ENCODE peak calls at places on chromosomes 2 and 18, in nine cellular contexts. One of them, this sample, is unnamed.

GRCh38 chr2:178473373-178473772 is 5.0 kb downstream of the FKBP7 start:
- DNase-seq in activated CD4-positive, alpha-beta T cell treated with anti-CD3 and anti-CD28 coated beads for 48 hours: no peak
- DNase-seq in stimulated activated CD8-positive, alpha-beta memory T cell treated with anti-CD3 and anti-CD28 coated beads, Interleukin-7, amount 100 ng/mL, for 48 hours: no peak
- DNase-seq in epithelial cell of esophagus: no peak
- DNase-seq in HEK293T: no peak
- DNase-seq in IMR-90: no peak
- DNase-seq in HT-29: no peak
- DNase-seq in stimulated activated CD4-positive, alpha-beta T cell treated with anti-CD3 and anti-CD28 coated beads, Interleukin-15, amount 100 ng/mL, for 48 hours: no peak
- DNase-seq in HuH-7: no peak
- DNase-seq in this sample: no peak

GRCh38 chr2:143161982-143162837 is 33.0 kb downstream of the ARHGAP15 start:
- DNase-seq in HuH-7: peak
- DNase-seq in stimulated activated CD8-positive, alpha-beta memory T cell treated with anti-CD3 and anti-CD28 coated beads, Interleukin-7, amount 100 ng/mL, for 48 hours: no peak
- DNase-seq in HEK293T: peak
- DNase-seq in IMR-90: peak
- DNase-seq in stimulated activated CD4-positive, alpha-beta T cell treated with anti-CD3 and anti-CD28 coated beads, Interleukin-15, amount 100 ng/mL, for 48 hours: peak
- DNase-seq in HT-29: peak
- DNase-seq in activated CD4-positive, alpha-beta T cell treated with anti-CD3 and anti-CD28 coated beads for 48 hours: peak
- DNase-seq in epithelial cell of esophagus: peak
- DNase-seq in this sample: peak

GRCh38 chr2:39948016-39948719 is 169.1 kb upstream of the THUMPD2 start:
- DNase-seq in activated CD4-positive, alpha-beta T cell treated with anti-CD3 and anti-CD28 coated beads for 48 hours: no peak
- DNase-seq in stimulated activated CD4-positive, alpha-beta T cell treated with anti-CD3 and anti-CD28 coated beads, Interleukin-15, amount 100 ng/mL, for 48 hours: no peak
- DNase-seq in HT-29: no peak
- DNase-seq in HuH-7: no peak
- DNase-seq in IMR-90: peak
- DNase-seq in stimulated activated CD8-positive, alpha-beta memory T cell treated with anti-CD3 and anti-CD28 coated beads, Interleukin-7, amount 100 ng/mL, for 48 hours: no peak
- DNase-seq in HEK293T: no peak
- DNase-seq in epithelial cell of esophagus: no peak
- DNase-seq in this sample: peak

GRCh38 chr2:3580449-3580848 is 5.4 kb downstream of the RPS7 start:
- DNase-seq in epithelial cell of esophagus: no peak
- DNase-seq in IMR-90: no peak
- DNase-seq in activated CD4-positive, alpha-beta T cell treated with anti-CD3 and anti-CD28 coated beads for 48 hours: no peak
- DNase-seq in stimulated activated CD4-positive, alpha-beta T cell treated with anti-CD3 and anti-CD28 coated beads, Interleukin-15, amount 100 ng/mL, for 48 hours: no peak
- DNase-seq in HEK293T: no peak
- DNase-seq in HT-29: no peak
- DNase-seq in HuH-7: no peak
- DNase-seq in stimulated activated CD8-positive, alpha-beta memory T cell treated with anti-CD3 and anti-CD28 coated beads, Interleukin-7, amount 100 ng/mL, for 48 hours: no peak
- DNase-seq in this sample: no peak

GRCh38 chr2:83991992-83992391 is 467.1 kb downstream of the SUCLG1 start:
- DNase-seq in activated CD4-positive, alpha-beta T cell treated with anti-CD3 and anti-CD28 coated beads for 48 hours: no peak
- DNase-seq in IMR-90: no peak
- DNase-seq in HuH-7: no peak
- DNase-seq in stimulated activated CD4-positive, alpha-beta T cell treated with anti-CD3 and anti-CD28 coated beads, Interleukin-15, amount 100 ng/mL, for 48 hours: no peak
- DNase-seq in HT-29: no peak
- DNase-seq in stimulated activated CD8-positive, alpha-beta memory T cell treated with anti-CD3 and anti-CD28 coated beads, Interleukin-7, amount 100 ng/mL, for 48 hours: no peak
- DNase-seq in HEK293T: no peak
- DNase-seq in epithelial cell of esophagus: peak
- DNase-seq in this sample: no peak

GRCh38 chr2:43473767-43474166 is 122.1 kb downstream of the THADA start:
- DNase-seq in IMR-90: no peak
- DNase-seq in stimulated activated CD8-positive, alpha-beta memory T cell treated with anti-CD3 and anti-CD28 coated beads, Interleukin-7, amount 100 ng/mL, for 48 hours: no peak
- DNase-seq in HuH-7: no peak
- DNase-seq in HEK293T: no peak
- DNase-seq in HT-29: no peak
- DNase-seq in epithelial cell of esophagus: no peak
- DNase-seq in activated CD4-positive, alpha-beta T cell treated with anti-CD3 and anti-CD28 coated beads for 48 hours: no peak
- DNase-seq in stimulated activated CD4-positive, alpha-beta T cell treated with anti-CD3 and anti-CD28 coated beads, Interleukin-15, amount 100 ng/mL, for 48 hours: no peak
- DNase-seq in this sample: no peak

GRCh38 chr18:62030091-62030985 is 137.5 kb upstream of the RNF152 start:
- DNase-seq in stimulated activated CD8-positive, alpha-beta memory T cell treated with anti-CD3 and anti-CD28 coated beads, Interleukin-7, amount 100 ng/mL, for 48 hours: no peak
- DNase-seq in epithelial cell of esophagus: no peak
- DNase-seq in activated CD4-positive, alpha-beta T cell treated with anti-CD3 and anti-CD28 coated beads for 48 hours: no peak
- DNase-seq in IMR-90: no peak
- DNase-seq in stimulated activated CD4-positive, alpha-beta T cell treated with anti-CD3 and anti-CD28 coated beads, Interleukin-15, amount 100 ng/mL, for 48 hours: no peak
- DNase-seq in HT-29: no peak
- DNase-seq in HuH-7: no peak
- DNase-seq in HEK293T: no peak
- DNase-seq in this sample: peak

GRCh38 chr2:157067562-157067961 is 189.9 kb upstream of the GALNT5 start:
- DNase-seq in stimulated activated CD4-positive, alpha-beta T cell treated with anti-CD3 and anti-CD28 coated beads, Interleukin-15, amount 100 ng/mL, for 48 hours: no peak
- DNase-seq in epithelial cell of esophagus: no peak
- DNase-seq in HEK293T: no peak
- DNase-seq in HT-29: no peak
- DNase-seq in IMR-90: no peak
- DNase-seq in stimulated activated CD8-positive, alpha-beta memory T cell treated with anti-CD3 and anti-CD28 coated beads, Interleukin-7, amount 100 ng/mL, for 48 hours: no peak
- DNase-seq in activated CD4-positive, alpha-beta T cell treated with anti-CD3 and anti-CD28 coated beads for 48 hours: no peak
- DNase-seq in HuH-7: no peak
- DNase-seq in this sample: no peak

GRCh38 chr2:223230352-223230751 is 178.4 kb downstream of the KCNE4 start:
- DNase-seq in stimulated activated CD4-positive, alpha-beta T cell treated with anti-CD3 and anti-CD28 coated beads, Interleukin-15, amount 100 ng/mL, for 48 hours: no peak
- DNase-seq in stimulated activated CD8-positive, alpha-beta memory T cell treated with anti-CD3 and anti-CD28 coated beads, Interleukin-7, amount 100 ng/mL, for 48 hours: no peak
- DNase-seq in activated CD4-positive, alpha-beta T cell treated with anti-CD3 and anti-CD28 coated beads for 48 hours: no peak
- DNase-seq in IMR-90: no peak
- DNase-seq in HEK293T: no peak
- DNase-seq in HT-29: no peak
- DNase-seq in HuH-7: no peak
- DNase-seq in epithelial cell of esophagus: peak
- DNase-seq in this sample: peak

GRCh38 chr2:200403794-200404193 is 97.3 kb downstream of the SPATS2L start:
- DNase-seq in stimulated activated CD4-positive, alpha-beta T cell treated with anti-CD3 and anti-CD28 coated beads, Interleukin-15, amount 100 ng/mL, for 48 hours: no peak
- DNase-seq in activated CD4-positive, alpha-beta T cell treated with anti-CD3 and anti-CD28 coated beads for 48 hours: no peak
- DNase-seq in HuH-7: no peak
- DNase-seq in epithelial cell of esophagus: no peak
- DNase-seq in stimulated activated CD8-positive, alpha-beta memory T cell treated with anti-CD3 and anti-CD28 coated beads, Interleukin-7, amount 100 ng/mL, for 48 hours: no peak
- DNase-seq in IMR-90: no peak
- DNase-seq in HEK293T: no peak
- DNase-seq in HT-29: no peak
- DNase-seq in this sample: no peak

GRCh38 chr2:2007551-2008501 is 263.5 kb upstream of the PXDN start:
- DNase-seq in IMR-90: no peak
- DNase-seq in stimulated activated CD8-positive, alpha-beta memory T cell treated with anti-CD3 and anti-CD28 coated beads, Interleukin-7, amount 100 ng/mL, for 48 hours: no peak
- DNase-seq in epithelial cell of esophagus: no peak
- DNase-seq in activated CD4-positive, alpha-beta T cell treated with anti-CD3 and anti-CD28 coated beads for 48 hours: no peak
- DNase-seq in HT-29: peak
- DNase-seq in stimulated activated CD4-positive, alpha-beta T cell treated with anti-CD3 and anti-CD28 coated beads, Interleukin-15, amount 100 ng/mL, for 48 hours: no peak
- DNase-seq in HEK293T: no peak
- DNase-seq in HuH-7: no peak
- DNase-seq in this sample: no peak

GRCh38 chr2:71535526-71535925 is 82.2 kb downstream of the DYSF start:
- DNase-seq in activated CD4-positive, alpha-beta T cell treated with anti-CD3 and anti-CD28 coated beads for 48 hours: no peak
- DNase-seq in HT-29: no peak
- DNase-seq in stimulated activated CD8-positive, alpha-beta memory T cell treated with anti-CD3 and anti-CD28 coated beads, Interleukin-7, amount 100 ng/mL, for 48 hours: no peak
- DNase-seq in epithelial cell of esophagus: no peak
- DNase-seq in HuH-7: no peak
- DNase-seq in HEK293T: no peak
- DNase-seq in IMR-90: no peak
- DNase-seq in stimulated activated CD4-positive, alpha-beta T cell treated with anti-CD3 and anti-CD28 coated beads, Interleukin-15, amount 100 ng/mL, for 48 hours: no peak
- DNase-seq in this sample: no peak

GRCh38 chr2:71277159-71277498 is 50.2 kb upstream of the PAIP2B start:
- DNase-seq in HT-29: no peak
- DNase-seq in IMR-90: no peak
- DNase-seq in HEK293T: no peak
- DNase-seq in HuH-7: no peak
- DNase-seq in stimulated activated CD4-positive, alpha-beta T cell treated with anti-CD3 and anti-CD28 coated beads, Interleukin-15, amount 100 ng/mL, for 48 hours: no peak
- DNase-seq in epithelial cell of esophagus: no peak
- DNase-seq in activated CD4-positive, alpha-beta T cell treated with anti-CD3 and anti-CD28 coated beads for 48 hours: no peak
- DNase-seq in stimulated activated CD8-positive, alpha-beta memory T cell treated with anti-CD3 and anti-CD28 coated beads, Interleukin-7, amount 100 ng/mL, for 48 hours: no peak
- DNase-seq in this sample: no peak

GRCh38 chr18:50473896-50474295 is 86.0 kb upstream of the MAPK4 start:
- DNase-seq in HuH-7: no peak
- DNase-seq in stimulated activated CD4-positive, alpha-beta T cell treated with anti-CD3 and anti-CD28 coated beads, Interleukin-15, amount 100 ng/mL, for 48 hours: no peak
- DNase-seq in HT-29: no peak
- DNase-seq in activated CD4-positive, alpha-beta T cell treated with anti-CD3 and anti-CD28 coated beads for 48 hours: no peak
- DNase-seq in HEK293T: no peak
- DNase-seq in epithelial cell of esophagus: no peak
- DNase-seq in IMR-90: no peak
- DNase-seq in stimulated activated CD8-positive, alpha-beta memory T cell treated with anti-CD3 and anti-CD28 coated beads, Interleukin-7, amount 100 ng/mL, for 48 hours: no peak
- DNase-seq in this sample: no peak

GRCh38 chr2:222933458-222933857 is 72.6 kb downstream of the ACSL3 start:
- DNase-seq in stimulated activated CD4-positive, alpha-beta T cell treated with anti-CD3 and anti-CD28 coated beads, Interleukin-15, amount 100 ng/mL, for 48 hours: no peak
- DNase-seq in epithelial cell of esophagus: no peak
- DNase-seq in IMR-90: no peak
- DNase-seq in activated CD4-positive, alpha-beta T cell treated with anti-CD3 and anti-CD28 coated beads for 48 hours: no peak
- DNase-seq in HT-29: no peak
- DNase-seq in stimulated activated CD8-positive, alpha-beta memory T cell treated with anti-CD3 and anti-CD28 coated beads, Interleukin-7, amount 100 ng/mL, for 48 hours: no peak
- DNase-seq in HEK293T: no peak
- DNase-seq in HuH-7: no peak
- DNase-seq in this sample: no peak

GRCh38 chr18:39211461-39211860 is 1645.9 kb upstream of the CELF4 start:
- DNase-seq in activated CD4-positive, alpha-beta T cell treated with anti-CD3 and anti-CD28 coated beads for 48 hours: no peak
- DNase-seq in stimulated activated CD4-positive, alpha-beta T cell treated with anti-CD3 and anti-CD28 coated beads, Interleukin-15, amount 100 ng/mL, for 48 hours: no peak
- DNase-seq in HEK293T: no peak
- DNase-seq in HT-29: no peak
- DNase-seq in HuH-7: no peak
- DNase-seq in stimulated activated CD8-positive, alpha-beta memory T cell treated with anti-CD3 and anti-CD28 coated beads, Interleukin-7, amount 100 ng/mL, for 48 hours: no peak
- DNase-seq in IMR-90: no peak
- DNase-seq in epithelial cell of esophagus: no peak
- DNase-seq in this sample: no peak

GRCh38 chr2:584863-585823 is 92.1 kb downstream of the TMEM18 start:
- DNase-seq in HT-29: no peak
- DNase-seq in stimulated activated CD8-positive, alpha-beta memory T cell treated with anti-CD3 and anti-CD28 coated beads, Interleukin-7, amount 100 ng/mL, for 48 hours: peak
- DNase-seq in HEK293T: no peak
- DNase-seq in epithelial cell of esophagus: no peak
- DNase-seq in stimulated activated CD4-positive, alpha-beta T cell treated with anti-CD3 and anti-CD28 coated beads, Interleukin-15, amount 100 ng/mL, for 48 hours: peak
- DNase-seq in activated CD4-positive, alpha-beta T cell treated with anti-CD3 and anti-CD28 coated beads for 48 hours: peak
- DNase-seq in IMR-90: no peak
- DNase-seq in HuH-7: no peak
- DNase-seq in this sample: no peak

GRCh38 chr2:165627463-165627862 is 158.0 kb downstream of the CSRNP3 start:
- DNase-seq in IMR-90: peak
- DNase-seq in HuH-7: no peak
- DNase-seq in HEK293T: no peak
- DNase-seq in stimulated activated CD8-positive, alpha-beta memory T cell treated with anti-CD3 and anti-CD28 coated beads, Interleukin-7, amount 100 ng/mL, for 48 hours: no peak
- DNase-seq in HT-29: no peak
- DNase-seq in epithelial cell of esophagus: peak
- DNase-seq in stimulated activated CD4-positive, alpha-beta T cell treated with anti-CD3 and anti-CD28 coated beads, Interleukin-15, amount 100 ng/mL, for 48 hours: no peak
- DNase-seq in activated CD4-positive, alpha-beta T cell treated with anti-CD3 and anti-CD28 coated beads for 48 hours: no peak
- DNase-seq in this sample: peak

GRCh38 chr2:218036371-218036770 is 32.7 kb upstream of the RUFY4 start:
- DNase-seq in IMR-90: no peak
- DNase-seq in stimulated activated CD8-positive, alpha-beta memory T cell treated with anti-CD3 and anti-CD28 coated beads, Interleukin-7, amount 100 ng/mL, for 48 hours: no peak
- DNase-seq in stimulated activated CD4-positive, alpha-beta T cell treated with anti-CD3 and anti-CD28 coated beads, Interleukin-15, amount 100 ng/mL, for 48 hours: no peak
- DNase-seq in HT-29: peak
- DNase-seq in epithelial cell of esophagus: no peak
- DNase-seq in HuH-7: no peak
- DNase-seq in HEK293T: no peak
- DNase-seq in activated CD4-positive, alpha-beta T cell treated with anti-CD3 and anti-CD28 coated beads for 48 hours: no peak
- DNase-seq in this sample: peak

GRCh38 chr2:217733461-217733860 is 269.3 kb downstream of the TNS1 start:
- DNase-seq in stimulated activated CD4-positive, alpha-beta T cell treated with anti-CD3 and anti-CD28 coated beads, Interleukin-15, amount 100 ng/mL, for 48 hours: no peak
- DNase-seq in HEK293T: no peak
- DNase-seq in HT-29: no peak
- DNase-seq in epithelial cell of esophagus: no peak
- DNase-seq in stimulated activated CD8-positive, alpha-beta memory T cell treated with anti-CD3 and anti-CD28 coated beads, Interleukin-7, amount 100 ng/mL, for 48 hours: no peak
- DNase-seq in IMR-90: peak
- DNase-seq in HuH-7: no peak
- DNase-seq in activated CD4-positive, alpha-beta T cell treated with anti-CD3 and anti-CD28 coated beads for 48 hours: no peak
- DNase-seq in this sample: peak

GRCh38 chr2:227447606-227448005 is 24.4 kb upstream of the AGFG1 start:
- DNase-seq in HuH-7: no peak
- DNase-seq in HT-29: no peak
- DNase-seq in activated CD4-positive, alpha-beta T cell treated with anti-CD3 and anti-CD28 coated beads for 48 hours: no peak
- DNase-seq in stimulated activated CD8-positive, alpha-beta memory T cell treated with anti-CD3 and anti-CD28 coated beads, Interleukin-7, amount 100 ng/mL, for 48 hours: no peak
- DNase-seq in stimulated activated CD4-positive, alpha-beta T cell treated with anti-CD3 and anti-CD28 coated beads, Interleukin-15, amount 100 ng/mL, for 48 hours: no peak
- DNase-seq in epithelial cell of esophagus: no peak
- DNase-seq in HEK293T: no peak
- DNase-seq in IMR-90: peak
- DNase-seq in this sample: peak

GRCh38 chr2:16437189-16437588 is 228.4 kb downstream of the CYRIA start:
- DNase-seq in IMR-90: no peak
- DNase-seq in stimulated activated CD8-positive, alpha-beta memory T cell treated with anti-CD3 and anti-CD28 coated beads, Interleukin-7, amount 100 ng/mL, for 48 hours: no peak
- DNase-seq in HEK293T: no peak
- DNase-seq in stimulated activated CD4-positive, alpha-beta T cell treated with anti-CD3 and anti-CD28 coated beads, Interleukin-15, amount 100 ng/mL, for 48 hours: no peak
- DNase-seq in HuH-7: no peak
- DNase-seq in HT-29: no peak
- DNase-seq in epithelial cell of esophagus: no peak
- DNase-seq in activated CD4-positive, alpha-beta T cell treated with anti-CD3 and anti-CD28 coated beads for 48 hours: no peak
- DNase-seq in this sample: no peak

GRCh38 chr2:127400897-127401756 is 13.4 kb upstream of the MAP3K2 start:
- DNase-seq in HT-29: peak
- DNase-seq in HEK293T: no peak
- DNase-seq in stimulated activated CD4-positive, alpha-beta T cell treated with anti-CD3 and anti-CD28 coated beads, Interleukin-15, amount 100 ng/mL, for 48 hours: no peak
- DNase-seq in activated CD4-positive, alpha-beta T cell treated with anti-CD3 and anti-CD28 coated beads for 48 hours: no peak
- DNase-seq in IMR-90: peak
- DNase-seq in stimulated activated CD8-positive, alpha-beta memory T cell treated with anti-CD3 and anti-CD28 coated beads, Interleukin-7, amount 100 ng/mL, for 48 hours: no peak
- DNase-seq in HuH-7: no peak
- DNase-seq in epithelial cell of esophagus: peak
- DNase-seq in this sample: peak